ENCODE peak calls at places on chromosome 13, in nine cellular contexts. U is heart left ventricle; E is omental fat pad; F is fibroblast of lung; L is fibroblast of pulmonary artery; P is activated CD8-positive, alpha-beta T cell treated with anti-CD3 and anti-CD28 coated beads for 36 hours; I is CD8-positive, alpha-beta T cell; X is BE2C; B is A549. J is an unnamed sample.
A peak's percentile ranks its signal among the peaks of the same experiment; 100 is the strongest.

GRCh38 chr13:109314101-109314500 is 472.3 kb downstream of the IRS2 start:
- DNase-seq in P (no peak), X (no peak), U (no peak), F (no peak), B (no peak), L (no peak), I (no peak), E (no peak), J (no peak)

GRCh38 chr13:94345374-94346195 is 133.9 kb downstream of the DCT start:
- DNase-seq in B (peak; percentile 24), U (no peak), L (peak; percentile 70), X (no peak), F (peak; percentile 79), I (no peak), E (no peak), P (no peak), J (no peak)

GRCh38 chr13:52459668-52460067 is 4.4 kb downstream of the CKAP2 start:
- DNase-seq in B (no peak), P (no peak), E (no peak), L (peak; percentile 48), I (no peak), X (no peak), F (peak; percentile 71), U (no peak), J (no peak)

GRCh38 chr13:76383671-76384461 is 502.3 kb downstream of the KCTD12 start:
- DNase-seq in P (no peak), U (peak; percentile 30), I (no peak), B (peak; percentile 10), E (no peak), L (peak; percentile 89), X (no peak), F (peak; percentile 98), J (no peak)

GRCh38 chr13:104592127-104592526 is 1525.9 kb upstream of the SLC10A2 start:
- DNase-seq in P (no peak), L (peak; percentile 74), X (no peak), E (no peak), B (no peak), F (peak; percentile 64), I (no peak), U (no peak), J (no peak)

GRCh38 chr13:108176685-108177274 is 38.6 kb downstream of the LIG4 start:
- DNase-seq in L (peak; percentile 38), B (peak; percentile 25), U (no peak), E (no peak), X (peak; percentile 60), P (peak; percentile 80), F (peak; percentile 12), I (peak; percentile 54), J (no peak)

GRCh38 chr13:47216176-47216822 is 319.4 kb upstream of the HTR2A start:
- DNase-seq in B (no peak), X (no peak), P (no peak), I (no peak), E (no peak), U (no peak), F (no peak), L (no peak), J (no peak)

GRCh38 chr13:23980160-23980551 is 82.9 kb upstream of the C1QTNF9B start:
- DNase-seq in P (peak; percentile 93), I (peak; percentile 91), E (peak; percentile 70), L (peak; percentile 91), U (peak; percentile 90), F (peak; percentile 76), B (peak; percentile 17), X (peak; percentile 75), J (peak; percentile 74)

GRCh38 chr13:33205804-33206221 is 79.7 kb downstream of the STARD13 start:
- DNase-seq in E (no peak), I (no peak), P (no peak), L (peak; percentile 52), B (no peak), X (peak; percentile 64), U (no peak), F (peak; percentile 69), J (no peak)

GRCh38 chr13:100547805-100548204 is 40.8 kb downstream of the GGACT start:
- DNase-seq in P (no peak), L (no peak), B (no peak), E (no peak), F (peak; percentile 20), U (no peak), I (no peak), X (peak; percentile 30), J (no peak)

GRCh38 chr13:24763596-24764275 is at the start of gene RNF17:
- DNase-seq in X (no peak), F (no peak), U (no peak), I (no peak), E (no peak), L (no peak), P (no peak), B (no peak), J (no peak)

GRCh38 chr13:99960663-99961440 is 10.7 kb downstream of the ZIC5 start:
- DNase-seq in P (no peak), F (no peak), I (no peak), E (no peak), B (no peak), X (no peak), U (no peak), L (no peak), J (no peak)

GRCh38 chr13:52104624-52105023 is 24.2 kb downstream of the NEK5 start:
- DNase-seq in X (no peak), U (no peak), I (no peak), B (peak; percentile 2), P (no peak), F (peak; percentile 76), E (no peak), L (peak; percentile 60), J (no peak)

GRCh38 chr13:40390290-40391008 is 276.0 kb downstream of the FOXO1 start:
- DNase-seq in F (no peak), B (no peak), P (peak; percentile 14), I (no peak), L (no peak), X (no peak), E (no peak), U (no peak), J (no peak)

GRCh38 chr13:39565036-39565949 is 37.7 kb downstream of the LHFPL6 start:
- DNase-seq in B (peak; percentile 41), P (no peak), U (peak; percentile 50), F (peak; percentile 81), I (no peak), E (no peak), X (no peak), L (peak; percentile 93), J (no peak)

GRCh38 chr13:40552895-40553294 is 113.5 kb downstream of the FOXO1 start:
- DNase-seq in X (no peak), L (no peak), P (no peak), F (no peak), B (no peak), U (no peak), E (no peak), I (no peak), J (no peak)

GRCh38 chr13:48586591-48587103 is 53.8 kb upstream of the RCBTB2 start:
- DNase-seq in E (no peak), P (no peak), F (peak; percentile 24), B (no peak), U (peak; percentile 70), L (peak; percentile 67), X (peak; percentile 28), I (no peak), J (no peak)

GRCh38 chr13:110128546-110128945 is 178.4 kb downstream of the COL4A1 start:
- DNase-seq in L (peak; percentile 31), B (no peak), E (no peak), U (no peak), I (no peak), F (no peak), P (no peak), X (no peak), J (no peak)

GRCh38 chr13:73334459-73334858 is 275.7 kb downstream of the KLF5 start:
- DNase-seq in B (peak; percentile 25), F (no peak), E (no peak), I (no peak), X (no peak), P (no peak), U (no peak), L (peak; percentile 21), J (no peak)

GRCh38 chr13:104968876-104969275 is 1566.6 kb downstream of the EFNB2 start:
- DNase-seq in X (no peak), E (no peak), B (no peak), F (no peak), L (no peak), P (no peak), U (no peak), I (no peak), J (no peak)

GRCh38 chr13:97566907-97567306 is 132.9 kb downstream of the RAP2A start:
- DNase-seq in E (no peak), L (no peak), X (peak; percentile 15), B (no peak), I (no peak), F (no peak), P (no peak), U (no peak), J (no peak)
- TF ChIP-seq CTCF in E (no peak), L (no peak), X (peak; percentile 31), B (no peak), I (no peak), F (no peak), P (no peak), U (no peak), J (no peak)

DNA sequence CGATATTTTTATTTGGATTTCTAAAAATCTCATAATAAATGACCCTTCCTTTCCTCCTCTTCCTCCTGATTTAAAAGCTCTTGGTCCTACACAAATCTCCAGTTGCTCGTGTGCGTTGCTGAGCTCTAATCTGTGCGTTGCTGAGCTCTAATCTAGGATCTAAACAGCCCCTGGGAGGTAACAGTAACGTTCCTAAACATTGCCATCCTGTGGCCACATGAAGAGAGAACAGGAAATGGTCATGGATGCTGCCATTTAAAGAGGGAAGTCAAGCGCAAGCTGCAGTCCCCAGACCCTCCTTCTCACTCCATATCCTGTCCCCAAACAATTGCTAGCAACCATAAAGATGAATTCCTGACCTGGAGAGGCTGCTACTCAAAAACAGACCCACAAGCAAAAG is 170.8 kb downstream of the NUFIP1 start:
- DNase-seq in U (no peak), L (peak; percentile 36), E (no peak), F (no peak), I (no peak), P (no peak), X (peak; percentile 28), B (peak; percentile 54), J (no peak)
- TF ChIP-seq CTCF in U (no peak), L (peak; percentile 15), E (no peak), F (peak; percentile 28), I (no peak), P (no peak), X (peak; percentile 57), B (no peak), J (no peak)

GRCh38 chr13:44748439-44748838 is 172.3 kb upstream of the TSC22D1 start:
- DNase-seq in U (no peak), L (no peak), X (no peak), I (no peak), E (no peak), P (no peak), B (no peak), F (no peak), J (no peak)
- TF ChIP-seq CTCF in U (no peak), L (no peak), X (no peak), I (no peak), E (no peak), P (no peak), B (no peak), F (no peak), J (no peak)

DNA sequence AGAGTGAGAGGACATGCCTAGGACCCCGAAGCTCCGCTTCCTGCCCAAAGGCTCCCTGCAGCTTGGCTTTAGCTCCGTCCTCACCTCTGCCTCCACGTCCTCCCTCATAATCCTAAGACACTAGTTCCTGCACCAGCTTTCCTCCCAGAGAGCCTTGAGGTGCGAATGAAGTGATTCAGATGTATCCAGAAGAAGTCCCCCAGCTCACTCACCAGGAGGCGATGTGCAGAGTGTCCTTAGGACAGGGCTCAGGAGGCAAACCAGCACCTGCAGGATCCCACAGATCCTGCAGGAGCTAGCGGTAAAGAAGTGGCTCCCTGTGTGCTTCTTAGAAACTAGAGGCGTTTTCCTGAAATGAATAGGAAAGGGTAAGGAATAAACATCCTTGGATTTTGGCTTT is 109.7 kb downstream of the HSPH1 start:
- DNase-seq in E (no peak), F (no peak), B (peak; percentile 50), X (no peak), I (no peak), L (no peak), U (no peak), P (no peak), J (no peak)
- TF ChIP-seq CTCF in E (no peak), F (peak; percentile 9), B (no peak), X (peak; percentile 33), I (no peak), L (peak; percentile 4), U (no peak), P (no peak), J (no peak)